ENCODE peak calls at places on chromosomes 11 and 22, in nine cellular contexts. L, N, O, H, Q, X, R, K and S are unnamed samples.

GRCh38 chr11:66554602-66555001 is 7.9 kb downstream of the ACTN3 start:
- DNase-seq in L (no peak), N (no peak), O (no peak), H (no peak), Q (no peak), X (no peak), R (no peak), K (no peak), S (no peak)

GRCh38 chr11:121194731-121195596 is 93.9 kb downstream of the TECTA start:
- DNase-seq in L (peak; percentile 7), N (no peak), O (peak; percentile 15), H (peak; percentile 58), Q (peak; percentile 40), X (peak; percentile 80), R (peak; percentile 61), K (peak; percentile 41), S (peak; percentile 30)

GRCh38 chr22:17742528-17742902 is 31.8 kb downstream of the BID start:
- DNase-seq in L (peak; percentile 43), N (no peak), O (peak; percentile 68), H (peak; percentile 67), Q (peak; percentile 51), X (peak; percentile 89), R (peak; percentile 60), K (no peak), S (peak; percentile 84)

GRCh38 chr11:97471480-97471879 is 1081.7 kb downstream of the JRKL start:
- DNase-seq in L (no peak), N (no peak), O (no peak), H (no peak), Q (no peak), X (no peak), R (no peak), K (no peak), S (no peak)

GRCh38 chr11:111326824-111327223 is 28.5 kb downstream of the POU2AF3 start:
- DNase-seq in L (no peak), N (no peak), O (no peak), H (no peak), Q (no peak), X (no peak), R (no peak), K (no peak), S (no peak)

GRCh38 chr11:86719781-86720463 is 47.5 kb upstream of the ME3 start:
- DNase-seq in L (no peak), N (no peak), O (peak; percentile 56), H (no peak), Q (no peak), X (no peak), R (no peak), K (no peak), S (no peak)

GRCh38 chr22:22248878-22249277 is 4.3 kb downstream of the VPREB1 start:
- DNase-seq in L (no peak), N (no peak), O (no peak), H (peak; percentile 11), Q (no peak), X (no peak), R (no peak), K (no peak), S (no peak)

GRCh38 chr11:57459112-57460016 is 964 bp upstream of the RTN4RL2 start:
- DNase-seq in L (no peak), N (no peak), O (no peak), H (no peak), Q (no peak), X (peak; percentile 48), R (no peak), K (no peak), S (no peak)

GRCh38 chr22:20167643-20168322 is 16.9 kb upstream of the CCDC188 start:
- DNase-seq in L (no peak), N (no peak), O (no peak), H (no peak), Q (no peak), X (no peak), R (no peak), K (no peak), S (no peak)

GRCh38 chr11:121540627-121541026 is 87.9 kb upstream of the SORL1-AS1 start:
- DNase-seq in L (no peak), N (no peak), O (no peak), H (no peak), Q (no peak), X (no peak), R (no peak), K (no peak), S (no peak)

GRCh38 chr22:20577549-20577975 is 70.2 kb downstream of the MED15 start:
- DNase-seq in L (no peak), N (no peak), O (no peak), H (no peak), Q (no peak), X (no peak), R (no peak), K (no peak), S (no peak)

DNA sequence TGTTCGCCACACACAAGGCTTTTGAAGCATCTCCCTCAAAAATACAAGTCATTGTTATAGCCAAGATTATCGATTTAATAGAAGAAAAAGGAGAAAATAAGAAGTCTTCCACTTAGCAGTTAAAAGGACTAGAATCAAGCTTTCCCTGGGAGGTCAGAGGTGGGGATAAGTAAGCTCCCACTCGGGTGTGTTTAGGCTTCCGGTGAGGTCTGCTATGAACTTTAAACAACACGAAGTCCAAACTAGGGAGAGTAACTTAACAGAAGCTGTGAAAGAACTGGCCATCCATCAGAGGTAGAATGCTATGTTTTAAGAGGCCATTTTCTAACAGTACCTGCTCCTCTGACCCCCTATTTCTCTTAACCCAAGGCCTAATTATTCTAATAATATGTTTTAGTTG is 91.4 kb upstream of the APOA1 start:
- DNase-seq in L (no peak), N (no peak), O (no peak), H (no peak), Q (no peak), X (no peak), R (no peak), K (no peak), S (no peak)
- H3K27ac ChIP-seq in L (no peak overlapping the region), N (no peak overlapping the region), O (no peak overlapping the region), H (no peak overlapping the region), Q (peak overlapping the region; percentile 53), X (no peak overlapping the region), R (peak overlapping the region; percentile 33), K (peak overlapping the region; percentile 14), S (peak overlapping the region; percentile 64)

GRCh38 chr11:118321386-118322082 is 17.0 kb downstream of the CD3E start:
- DNase-seq in L (no peak), N (no peak), O (no peak), H (no peak), Q (no peak), X (peak; percentile 51), R (no peak), K (no peak), S (no peak)
- H3K27ac ChIP-seq in L (no peak overlapping the region), N (no peak overlapping the region), O (no peak overlapping the region), H (no peak overlapping the region), Q (no peak overlapping the region), X (peak overlapping the region; percentile 78), R (no peak overlapping the region), K (no peak overlapping the region), S (no peak overlapping the region)

GRCh38 chr11:96035744-96036087 is 111.8 kb upstream of the MTMR2 start:
- DNase-seq in L (no peak), N (no peak), O (no peak), H (no peak), Q (no peak), X (no peak), R (no peak), K (no peak), S (no peak)
- H3K27ac ChIP-seq in L (no peak overlapping the region), N (no peak overlapping the region), O (no peak overlapping the region), H (no peak overlapping the region), Q (no peak overlapping the region), X (peak overlapping the region; percentile 18), R (no peak overlapping the region), K (no peak overlapping the region), S (no peak overlapping the region)

DNA sequence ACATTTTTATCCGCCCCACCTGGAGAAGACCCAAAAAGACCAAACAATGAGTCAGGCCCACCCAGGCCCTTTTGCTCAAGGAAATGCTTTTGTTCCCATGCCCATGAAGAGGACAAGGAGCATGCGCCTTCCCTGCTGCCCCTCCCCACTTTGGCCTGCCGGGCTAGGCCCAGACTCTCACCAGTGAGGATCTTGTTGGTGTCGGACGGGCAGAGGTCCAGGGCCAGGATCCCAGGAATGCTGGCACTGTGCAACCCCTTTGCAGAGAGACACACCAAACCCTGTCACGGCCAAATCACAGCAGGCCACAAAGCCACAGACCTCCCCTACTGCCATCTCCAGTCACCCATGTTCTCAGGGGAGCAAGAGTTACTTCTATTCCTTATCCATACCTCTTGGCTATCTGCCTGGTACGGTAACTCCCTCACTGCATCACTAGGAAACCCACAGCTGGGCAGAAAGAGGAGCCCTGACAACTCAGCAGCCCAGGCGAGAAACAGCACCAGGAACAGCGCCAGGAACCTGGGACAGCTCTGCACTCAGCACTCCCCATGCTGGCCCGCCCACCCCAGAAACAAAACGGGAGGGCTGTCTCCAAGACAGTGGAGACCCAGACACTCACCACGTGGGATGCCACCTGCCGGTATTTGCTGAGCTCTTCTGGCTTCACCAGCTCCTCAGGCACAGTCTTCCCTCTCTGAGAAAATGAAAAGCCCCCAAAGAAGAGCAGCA is 5.5 kb downstream of the PRPF19 start:
- DNase-seq in L (peak; percentile 39), N (no peak), O (no peak), H (no peak), Q (no peak), X (no peak), R (no peak), K (no peak), S (no peak)
- H3K27ac ChIP-seq in L (no peak overlapping the region), N (no peak overlapping the region), O (no peak overlapping the region), H (no peak overlapping the region), Q (no peak overlapping the region), X (no peak overlapping the region), R (no peak overlapping the region), K (no peak overlapping the region), S (no peak overlapping the region)

DNA sequence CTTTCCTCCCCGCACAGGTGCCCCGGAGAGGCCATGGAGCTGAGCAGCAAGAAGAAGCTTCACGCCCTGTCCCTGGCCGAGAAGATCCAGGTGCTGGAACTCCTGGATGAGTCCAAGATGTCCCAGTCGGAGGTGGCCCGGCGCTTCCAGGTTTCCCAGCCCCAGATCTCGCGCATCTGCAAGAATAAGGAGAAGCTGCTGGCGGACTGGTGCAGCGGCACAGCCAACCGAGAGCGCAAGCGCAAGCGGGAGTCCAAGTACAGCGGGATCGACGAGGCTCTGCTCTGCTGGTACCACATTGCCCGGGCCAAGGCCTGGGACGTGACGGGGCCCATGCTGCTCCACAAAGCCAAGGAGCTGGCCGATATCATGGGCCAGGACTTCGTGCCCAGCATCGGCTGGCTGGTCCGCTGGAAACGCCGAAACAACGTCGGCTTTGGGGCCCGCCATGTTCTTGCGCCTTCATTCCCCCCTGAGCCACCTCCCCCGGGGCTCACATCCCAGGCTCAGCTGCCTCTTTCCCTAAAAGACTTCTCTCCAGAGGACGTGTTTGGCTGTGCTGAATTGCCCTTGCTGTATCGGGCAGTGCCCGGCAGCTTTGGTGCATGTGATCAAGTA is 1.3 kb downstream of the TIGD3 start:
- DNase-seq in L (no peak), N (no peak), O (no peak), H (no peak), Q (peak; percentile 43), X (no peak), R (no peak), K (no peak), S (peak; percentile 54)
- H3K27ac ChIP-seq in L (no peak overlapping the region), N (no peak overlapping the region), O (no peak overlapping the region), H (no peak overlapping the region), Q (peak overlapping the region; percentile 64), X (peak overlapping the region; percentile 23), R (no peak overlapping the region), K (no peak overlapping the region), S (peak overlapping the region; percentile 27)